ENCODE peak calls at places on chromosomes 11 and 22, in four cellular contexts. W, X, J and G are unnamed samples.

GRCh38 chr11:44625759-44626523 is 60.5 kb downstream of the CD82 start:
- DNase-seq in J (no peak), X (peak; percentile 72), W (no peak), G (no peak)

GRCh38 chr11:88169481-88169880 is 5.8 kb downstream of the RAB38 start:
- DNase-seq in J (no peak), W (no peak), X (no peak), G (no peak)

GRCh38 chr11:60195923-60196368 is 13.1 kb upstream of the MS4A6A start:
- DNase-seq in W (no peak), X (no peak), J (no peak), G (no peak)

GRCh38 chr22:43279867-43280519 is 63.2 kb downstream of the SCUBE1 start:
- DNase-seq in J (no peak), W (no peak), X (no peak), G (no peak)

GRCh38 chr11:125569913-125570621 is 790 bp downstream of the EI24 start:
- DNase-seq in J (no peak), X (no peak), W (no peak), G (peak; percentile 85)

GRCh38 chr11:15819679-15820286 is 536.6 kb downstream of the SOX6 start:
- DNase-seq in J (no peak), W (peak; percentile 81), X (peak; percentile 88), G (peak; percentile 83)

GRCh38 chr11:78036313-78036712 is 13.2 kb upstream of the KCTD14 start:
- DNase-seq in W (no peak), J (no peak), X (no peak), G (no peak)

GRCh38 chr11:21963013-21963412 is 229.9 kb upstream of the ANO5 start:
- DNase-seq in X (no peak), W (no peak), J (no peak), G (no peak)

GRCh38 chr11:613369-613968 is 2.3 kb downstream of the IRF7 start:
- DNase-seq in J (peak; percentile 89), X (peak; percentile 93), W (peak; percentile 91), G (peak; percentile 49)

GRCh38 chr11:69167130-69167915 is 11.6 kb downstream of the SMIM38 start:
- DNase-seq in X (no peak), J (no peak), W (no peak), G (peak; percentile 6)

GRCh38 chr11:69930081-69931059 is 111.2 kb upstream of the FGF3 start:
- DNase-seq in W (peak; percentile 44), J (no peak), X (peak; percentile 60), G (no peak)

GRCh38 chr11:126519653-126520573 is 164.4 kb downstream of the ST3GAL4 start:
- DNase-seq in J (no peak), X (peak; percentile 47), W (no peak), G (no peak)

GRCh38 chr11:118088531-118088930 is 1.8 kb upstream of the SMIM35 start:
- DNase-seq in X (peak; percentile 80), W (peak; percentile 87), J (no peak), G (peak; percentile 45)

GRCh38 chr11:34837246-34837856 is 78.8 kb downstream of the APIP start:
- DNase-seq in J (no peak), X (no peak), W (no peak), G (no peak)

GRCh38 chr11:22192289-22192641 is 620 bp upstream of the ANO5 start:
- DNase-seq in W (no peak), J (no peak), X (no peak), G (peak; percentile 43)

GRCh38 chr11:9385288-9385902 is 943 bp downstream of the IPO7 start:
- DNase-seq in X (no peak), W (no peak), J (no peak), G (no peak)
- H3K27ac ChIP-seq in X (peak overlapping the region; percentile 88), W (peak overlapping the region; percentile 92), J (peak overlapping the region; percentile 84), G (peak overlapping the region; percentile 94)

GRCh38 chr11:36155770-36156485 is 133.3 kb downstream of the COMMD9 start:
- DNase-seq in J (no peak), W (no peak), X (no peak), G (no peak)
- TF ChIP-seq CTCF in J (no peak), W (no peak), X (no peak), G (no peak)

GRCh38 chr11:62399868-62400245 is 19.0 kb upstream of the SCGB1A1 start:
- DNase-seq in X (peak; percentile 48), W (no peak), J (no peak), G (no peak)
- H3K4me1 ChIP-seq in X (peaks cover 71% of the 10 kb centered on the region), W (no peaks in the 10 kb centered on the region), J (peaks cover 52% of the 10 kb centered on the region), G (peaks cover 17% of the 10 kb centered on the region)

DNA sequence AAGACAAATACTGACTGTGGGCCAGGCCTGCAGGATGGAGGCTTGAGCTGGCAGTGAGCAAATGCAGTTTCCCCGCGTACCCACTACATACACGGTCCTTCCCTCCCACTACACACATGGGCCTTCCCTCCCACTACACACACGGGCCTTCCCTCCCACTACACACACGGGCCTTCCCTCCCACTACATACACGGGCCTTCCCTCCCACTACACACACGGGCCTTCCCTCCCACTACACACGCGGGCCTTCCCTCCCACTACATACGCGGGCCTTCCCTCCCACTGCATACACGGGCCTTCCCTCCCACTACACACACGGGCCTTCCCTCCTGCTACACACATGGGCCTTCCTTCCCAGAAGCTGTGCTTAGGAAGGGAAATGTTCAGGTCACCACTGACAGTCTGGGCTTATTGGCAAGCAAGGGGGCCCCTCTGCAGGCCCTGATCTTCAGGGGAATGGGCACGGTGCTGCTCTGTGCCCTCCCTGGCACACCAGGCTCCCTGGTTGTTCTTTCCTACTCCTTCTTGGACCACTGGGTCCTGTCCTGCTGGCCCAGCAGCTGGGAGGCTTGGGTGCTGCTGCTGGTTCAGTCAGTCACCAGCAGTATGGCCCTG is 10.7 kb downstream of the DNAL4 start:
- DNase-seq in W (no peak), J (no peak), X (no peak), G (no peak)
- H3K27ac ChIP-seq in W (no peak overlapping the region), J (no peak overlapping the region), X (no peak overlapping the region), G (no peak overlapping the region)

DNA sequence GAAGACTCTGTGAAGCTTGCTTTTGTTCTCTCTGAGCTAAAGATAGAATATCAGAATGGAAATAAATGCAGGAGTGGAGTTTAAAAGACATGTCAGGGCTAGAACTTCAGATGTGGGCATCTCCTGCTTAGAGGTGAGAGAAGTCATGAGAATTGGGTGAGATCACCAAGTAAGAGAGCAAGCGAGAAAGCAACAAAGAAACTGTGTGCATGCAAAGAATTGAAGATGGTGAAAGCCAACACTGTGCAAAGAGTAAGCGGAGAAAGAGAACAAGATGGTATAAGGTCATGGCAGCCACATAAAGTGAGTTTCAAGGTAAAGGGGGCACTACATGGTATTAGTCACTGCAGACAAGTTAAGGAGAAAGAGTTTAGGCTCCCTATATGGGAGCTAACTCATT is 57.3 kb upstream of the SCUBE2 start:
- DNase-seq in W (no peak), X (no peak), J (no peak), G (no peak)
- TF ChIP-seq CTCF in W (no peak), X (no peak), J (no peak), G (no peak)

DNA sequence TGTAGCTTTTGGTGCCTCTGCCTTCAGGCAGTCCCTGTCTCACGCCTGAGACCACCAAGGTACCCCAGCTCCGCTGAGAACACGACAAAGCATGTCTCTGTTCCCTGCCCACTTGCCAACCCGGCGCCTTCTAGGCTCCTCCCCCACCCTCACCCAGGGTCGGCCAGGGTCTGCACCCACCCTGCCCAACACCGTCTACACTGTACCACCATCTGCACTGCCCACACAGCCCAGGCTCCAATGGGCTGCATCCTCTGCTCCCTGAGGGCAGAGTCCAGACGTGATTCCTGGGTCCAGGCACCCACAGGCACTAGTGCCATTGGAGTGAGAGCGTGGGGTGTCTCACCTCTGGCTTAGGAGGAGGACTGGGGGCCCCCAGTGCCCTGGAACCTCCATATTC is 22.8 kb upstream of the ACR start:
- DNase-seq in J (no peak), X (no peak), W (peak; percentile 55), G (no peak)
- H3K4me1 ChIP-seq in J (no peaks in the 10 kb centered on the region), X (peaks cover 88% of the 10 kb centered on the region), W (no peaks in the 10 kb centered on the region), G (peaks cover 15% of the 10 kb centered on the region)

GRCh38 chr22:22748297-22748743 is 103.9 kb downstream of the GGTLC2 start:
- DNase-seq in W (no peak), J (no peak), X (no peak), G (peak; percentile 68)
- H3K27ac ChIP-seq in W (no peak overlapping the region), J (no peak overlapping the region), X (no peak overlapping the region), G (no peak overlapping the region)

DNA sequence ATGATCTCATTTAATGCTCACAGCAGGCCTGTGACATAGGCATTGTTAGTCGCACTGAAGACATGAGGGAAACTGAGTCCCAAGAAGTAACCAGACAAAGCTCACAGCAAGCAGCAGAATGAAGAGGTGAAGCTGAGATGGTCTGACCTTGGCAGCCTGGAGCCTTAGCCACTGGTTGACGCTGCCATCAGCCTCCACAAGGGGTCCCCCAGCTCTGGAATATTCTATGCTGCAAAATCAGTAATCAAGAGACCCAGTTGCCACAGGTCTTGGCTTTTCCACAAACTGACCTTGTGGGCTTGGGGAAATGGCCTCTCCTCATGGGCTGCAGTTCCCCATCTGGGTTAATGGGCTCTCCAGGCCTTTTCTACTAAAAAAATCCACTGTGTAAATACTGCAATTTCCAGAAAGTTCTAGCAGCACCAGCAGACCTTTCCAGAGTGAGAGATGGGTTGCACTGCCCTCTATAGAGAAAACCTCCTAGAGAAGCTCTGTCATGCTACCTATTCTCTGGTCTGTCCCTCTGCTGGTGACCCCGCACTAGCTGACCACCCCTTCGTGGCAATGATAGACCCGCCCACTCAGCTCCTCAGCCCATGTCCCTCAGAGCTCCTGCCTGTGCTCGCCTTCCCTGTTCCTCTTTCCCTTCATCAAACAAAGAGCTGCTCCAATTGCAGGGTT is 22.6 kb upstream of the ISX start:
- DNase-seq in J (no peak), W (no peak), X (no peak), G (no peak)
- TF ChIP-seq CTCF in J (no peak), W (no peak), X (no peak), G (no peak)

DNA sequence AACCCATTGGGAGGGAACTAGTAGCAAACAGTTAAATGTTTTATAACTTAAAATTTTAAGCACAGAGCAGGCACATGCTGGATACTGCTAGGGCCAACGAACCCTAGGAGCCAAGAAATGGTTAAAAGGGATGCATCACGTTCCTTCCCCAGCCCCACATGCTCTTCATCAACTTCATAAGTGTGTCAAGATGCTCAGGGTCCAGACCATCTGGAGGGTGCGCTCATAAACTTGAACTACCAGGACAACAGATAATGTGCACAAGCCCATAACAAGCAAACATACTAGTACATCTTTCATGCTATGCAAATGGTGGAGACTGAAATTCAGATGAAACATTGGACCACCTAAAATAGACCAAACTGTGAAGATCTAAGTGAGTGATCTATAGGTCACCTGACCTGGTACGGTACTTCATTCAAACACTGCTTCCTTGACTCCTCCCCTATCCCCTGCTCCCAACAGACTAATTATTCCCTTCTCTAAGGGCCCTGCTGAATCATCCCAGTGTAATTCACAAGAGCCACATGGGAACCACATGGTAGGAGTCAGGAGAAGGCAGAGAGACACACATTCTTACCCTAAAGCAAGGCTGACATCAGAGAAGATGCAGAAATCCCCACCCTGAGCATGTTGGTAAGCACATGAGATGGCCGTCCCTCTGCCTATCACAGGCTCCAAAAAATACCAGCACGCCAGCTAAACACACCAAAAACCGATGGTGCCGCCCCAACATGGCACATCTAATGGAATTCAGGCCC is 83.9 kb downstream of the ETS1 start:
- DNase-seq in X (no peak), J (peak; percentile 74), W (no peak), G (no peak)
- H3K4me1 ChIP-seq in X (peaks cover 100% of the 10 kb centered on the region), J (peaks cover 98% of the 10 kb centered on the region), W (peaks cover 30% of the 10 kb centered on the region), G (peaks cover 32% of the 10 kb centered on the region)